ENCODE peak calls at places on chromosomes 7 and 10, in nine cellular contexts. One of them, this sample, is unnamed.

GRCh38 chr10:15419279-15419874 is 48.3 kb upstream of the FAM171A1 start:
- DNase-seq in cardiac fibroblast: peak; percentile 64
- DNase-seq in cardiac muscle cell: peak; percentile 72
- DNase-seq in progenitor cell of endocrine pancreas: no peak
- DNase-seq in MM.1S: peak; percentile 44
- DNase-seq in activated CD8-positive, alpha-beta T cell treated with anti-CD3 and anti-CD28 coated beads for 36 hours: peak; percentile 39
- DNase-seq in lower lobe of right lung: no peak
- DNase-seq in choroid plexus epithelial cell: peak; percentile 69
- DNase-seq in lower leg skin: no peak
- DNase-seq in this sample: no peak

GRCh38 chr7:99562832-99563231 is 4.4 kb downstream of the ZNF655 start:
- DNase-seq in activated CD8-positive, alpha-beta T cell treated with anti-CD3 and anti-CD28 coated beads for 36 hours: peak; percentile 74
- DNase-seq in progenitor cell of endocrine pancreas: no peak
- DNase-seq in choroid plexus epithelial cell: peak; percentile 99
- DNase-seq in lower lobe of right lung: no peak
- DNase-seq in lower leg skin: peak; percentile 59
- DNase-seq in cardiac fibroblast: peak; percentile 94
- DNase-seq in cardiac muscle cell: no peak
- DNase-seq in MM.1S: no peak
- DNase-seq in this sample: no peak

GRCh38 chr7:157660971-157661610 is 324.3 kb downstream of the DNAJB6 start:
- DNase-seq in lower leg skin: no peak
- DNase-seq in MM.1S: no peak
- DNase-seq in choroid plexus epithelial cell: no peak
- DNase-seq in cardiac muscle cell: no peak
- DNase-seq in progenitor cell of endocrine pancreas: no peak
- DNase-seq in cardiac fibroblast: no peak
- DNase-seq in activated CD8-positive, alpha-beta T cell treated with anti-CD3 and anti-CD28 coated beads for 36 hours: no peak
- DNase-seq in lower lobe of right lung: no peak
- DNase-seq in this sample: peak; percentile 49

GRCh38 chr10:72309290-72310240 is 35.8 kb downstream of the DDIT4 start:
- DNase-seq in MM.1S: peak; percentile 3
- DNase-seq in activated CD8-positive, alpha-beta T cell treated with anti-CD3 and anti-CD28 coated beads for 36 hours: peak; percentile 49
- DNase-seq in progenitor cell of endocrine pancreas: no peak
- DNase-seq in choroid plexus epithelial cell: no peak
- DNase-seq in lower lobe of right lung: no peak
- DNase-seq in cardiac fibroblast: peak; percentile 91
- DNase-seq in lower leg skin: no peak
- DNase-seq in cardiac muscle cell: no peak
- DNase-seq in this sample: no peak

GRCh38 chr7:1752771-1753562 is 82.9 kb downstream of the ELFN1 start:
- DNase-seq in progenitor cell of endocrine pancreas: no peak
- DNase-seq in lower leg skin: no peak
- DNase-seq in choroid plexus epithelial cell: no peak
- DNase-seq in activated CD8-positive, alpha-beta T cell treated with anti-CD3 and anti-CD28 coated beads for 36 hours: peak; percentile 20
- DNase-seq in lower lobe of right lung: no peak
- DNase-seq in cardiac fibroblast: no peak
- DNase-seq in cardiac muscle cell: no peak
- DNase-seq in MM.1S: peak; percentile 59
- DNase-seq in this sample: no peak

GRCh38 chr7:42236266-42237161 is 495 bp downstream of the GLI3 start:
- DNase-seq in MM.1S: peak; percentile 42
- DNase-seq in cardiac fibroblast: peak; percentile 74
- DNase-seq in lower lobe of right lung: peak; percentile 60
- DNase-seq in cardiac muscle cell: peak; percentile 81
- DNase-seq in lower leg skin: peak; percentile 60
- DNase-seq in activated CD8-positive, alpha-beta T cell treated with anti-CD3 and anti-CD28 coated beads for 36 hours: peak; percentile 17
- DNase-seq in choroid plexus epithelial cell: peak; percentile 70
- DNase-seq in progenitor cell of endocrine pancreas: peak; percentile 22
- DNase-seq in this sample: peak; percentile 66

GRCh38 chr10:31961675-31962074 is 33.0 kb upstream of the ARHGAP12 start:
- DNase-seq in cardiac muscle cell: no peak
- DNase-seq in lower lobe of right lung: no peak
- DNase-seq in cardiac fibroblast: peak; percentile 20
- DNase-seq in activated CD8-positive, alpha-beta T cell treated with anti-CD3 and anti-CD28 coated beads for 36 hours: peak; percentile 11
- DNase-seq in MM.1S: no peak
- DNase-seq in choroid plexus epithelial cell: peak; percentile 58
- DNase-seq in progenitor cell of endocrine pancreas: no peak
- DNase-seq in lower leg skin: no peak
- DNase-seq in this sample: no peak

GRCh38 chr10:93584445-93584844 is 16.6 kb downstream of the RBP4 start:
- DNase-seq in cardiac fibroblast: no peak
- DNase-seq in activated CD8-positive, alpha-beta T cell treated with anti-CD3 and anti-CD28 coated beads for 36 hours: no peak
- DNase-seq in MM.1S: no peak
- DNase-seq in choroid plexus epithelial cell: no peak
- DNase-seq in progenitor cell of endocrine pancreas: no peak
- DNase-seq in lower lobe of right lung: no peak
- DNase-seq in lower leg skin: no peak
- DNase-seq in cardiac muscle cell: no peak
- DNase-seq in this sample: no peak

GRCh38 chr7:134789967-134790685 is 10.7 kb downstream of the CALD1 start:
- DNase-seq in progenitor cell of endocrine pancreas: no peak
- DNase-seq in lower lobe of right lung: no peak
- DNase-seq in choroid plexus epithelial cell: peak; percentile 78
- DNase-seq in lower leg skin: peak; percentile 21
- DNase-seq in cardiac fibroblast: peak; percentile 95
- DNase-seq in activated CD8-positive, alpha-beta T cell treated with anti-CD3 and anti-CD28 coated beads for 36 hours: no peak
- DNase-seq in cardiac muscle cell: peak; percentile 61
- DNase-seq in MM.1S: no peak
- DNase-seq in this sample: no peak

GRCh38 chr7:33669251-33669670 is 236.1 kb upstream of the BMPER start:
- DNase-seq in choroid plexus epithelial cell: peak; percentile 56
- DNase-seq in lower leg skin: no peak
- DNase-seq in activated CD8-positive, alpha-beta T cell treated with anti-CD3 and anti-CD28 coated beads for 36 hours: no peak
- DNase-seq in lower lobe of right lung: no peak
- DNase-seq in progenitor cell of endocrine pancreas: no peak
- DNase-seq in cardiac fibroblast: peak; percentile 42
- DNase-seq in cardiac muscle cell: no peak
- DNase-seq in MM.1S: no peak
- DNase-seq in this sample: no peak

GRCh38 chr10:78863601-78864239 is 205.0 kb upstream of the ZMIZ1 start:
- DNase-seq in cardiac fibroblast: no peak
- DNase-seq in lower lobe of right lung: no peak
- DNase-seq in cardiac muscle cell: no peak
- DNase-seq in MM.1S: no peak
- DNase-seq in choroid plexus epithelial cell: no peak
- DNase-seq in lower leg skin: no peak
- DNase-seq in activated CD8-positive, alpha-beta T cell treated with anti-CD3 and anti-CD28 coated beads for 36 hours: no peak
- DNase-seq in progenitor cell of endocrine pancreas: no peak
- DNase-seq in this sample: no peak

GRCh38 chr10:70381491-70382421 is 669 bp downstream of the LRRC20 start:
- DNase-seq in lower lobe of right lung: peak; percentile 59
- DNase-seq in MM.1S: peak; percentile 56
- DNase-seq in progenitor cell of endocrine pancreas: peak; percentile 35
- DNase-seq in choroid plexus epithelial cell: no peak
- DNase-seq in cardiac muscle cell: peak; percentile 80
- DNase-seq in lower leg skin: no peak
- DNase-seq in activated CD8-positive, alpha-beta T cell treated with anti-CD3 and anti-CD28 coated beads for 36 hours: peak; percentile 51
- DNase-seq in cardiac fibroblast: peak; percentile 51
- DNase-seq in this sample: no peak

GRCh38 chr10:121900443-121901174 is 27.2 kb downstream of the ATE1 start:
- DNase-seq in choroid plexus epithelial cell: peak; percentile 87
- DNase-seq in progenitor cell of endocrine pancreas: no peak
- DNase-seq in cardiac fibroblast: peak; percentile 78
- DNase-seq in cardiac muscle cell: peak; percentile 84
- DNase-seq in MM.1S: peak; percentile 78
- DNase-seq in lower lobe of right lung: no peak
- DNase-seq in activated CD8-positive, alpha-beta T cell treated with anti-CD3 and anti-CD28 coated beads for 36 hours: peak; percentile 5
- DNase-seq in lower leg skin: no peak
- DNase-seq in this sample: no peak

GRCh38 chr7:55191926-55192692 is 173.0 kb upstream of the LANCL2 start:
- DNase-seq in activated CD8-positive, alpha-beta T cell treated with anti-CD3 and anti-CD28 coated beads for 36 hours: no peak
- DNase-seq in lower lobe of right lung: no peak
- DNase-seq in cardiac muscle cell: no peak
- DNase-seq in choroid plexus epithelial cell: peak; percentile 47
- DNase-seq in lower leg skin: no peak
- DNase-seq in MM.1S: no peak
- DNase-seq in progenitor cell of endocrine pancreas: no peak
- DNase-seq in cardiac fibroblast: peak; percentile 11
- DNase-seq in this sample: no peak

GRCh38 chr10:42880255-42880620 is 97.6 kb downstream of the BMS1 start:
- DNase-seq in lower leg skin: no peak
- DNase-seq in choroid plexus epithelial cell: no peak
- DNase-seq in cardiac fibroblast: no peak
- DNase-seq in lower lobe of right lung: no peak
- DNase-seq in progenitor cell of endocrine pancreas: no peak
- DNase-seq in MM.1S: no peak
- DNase-seq in activated CD8-positive, alpha-beta T cell treated with anti-CD3 and anti-CD28 coated beads for 36 hours: no peak
- DNase-seq in cardiac muscle cell: no peak
- DNase-seq in this sample: no peak

GRCh38 chr7:43904533-43905208 is 1.7 kb downstream of the URGCP start:
- DNase-seq in cardiac muscle cell: no peak
- DNase-seq in progenitor cell of endocrine pancreas: no peak
- DNase-seq in choroid plexus epithelial cell: no peak
- DNase-seq in cardiac fibroblast: no peak
- DNase-seq in lower lobe of right lung: no peak
- DNase-seq in lower leg skin: no peak
- DNase-seq in MM.1S: no peak
- DNase-seq in activated CD8-positive, alpha-beta T cell treated with anti-CD3 and anti-CD28 coated beads for 36 hours: no peak
- DNase-seq in this sample: no peak

GRCh38 chr7:15555385-15555859 is 6.4 kb downstream of the AGMO start:
- DNase-seq in MM.1S: no peak
- DNase-seq in activated CD8-positive, alpha-beta T cell treated with anti-CD3 and anti-CD28 coated beads for 36 hours: no peak
- DNase-seq in cardiac fibroblast: peak; percentile 34
- DNase-seq in choroid plexus epithelial cell: peak; percentile 75
- DNase-seq in progenitor cell of endocrine pancreas: no peak
- DNase-seq in lower leg skin: no peak
- DNase-seq in lower lobe of right lung: no peak
- DNase-seq in cardiac muscle cell: no peak
- DNase-seq in this sample: no peak
- TF ChIP-seq CTCF in MM.1S: no peak
- TF ChIP-seq CTCF in activated CD8-positive, alpha-beta T cell treated with anti-CD3 and anti-CD28 coated beads for 36 hours: no peak
- TF ChIP-seq CTCF in cardiac fibroblast: peak; percentile 24
- TF ChIP-seq CTCF in choroid plexus epithelial cell: peak; percentile 65
- TF ChIP-seq CTCF in progenitor cell of endocrine pancreas: no peak
- TF ChIP-seq CTCF in lower leg skin: no peak
- TF ChIP-seq CTCF in lower lobe of right lung: no peak
- TF ChIP-seq CTCF in cardiac muscle cell: peak; percentile 18
- TF ChIP-seq CTCF in this sample: no peak

DNA sequence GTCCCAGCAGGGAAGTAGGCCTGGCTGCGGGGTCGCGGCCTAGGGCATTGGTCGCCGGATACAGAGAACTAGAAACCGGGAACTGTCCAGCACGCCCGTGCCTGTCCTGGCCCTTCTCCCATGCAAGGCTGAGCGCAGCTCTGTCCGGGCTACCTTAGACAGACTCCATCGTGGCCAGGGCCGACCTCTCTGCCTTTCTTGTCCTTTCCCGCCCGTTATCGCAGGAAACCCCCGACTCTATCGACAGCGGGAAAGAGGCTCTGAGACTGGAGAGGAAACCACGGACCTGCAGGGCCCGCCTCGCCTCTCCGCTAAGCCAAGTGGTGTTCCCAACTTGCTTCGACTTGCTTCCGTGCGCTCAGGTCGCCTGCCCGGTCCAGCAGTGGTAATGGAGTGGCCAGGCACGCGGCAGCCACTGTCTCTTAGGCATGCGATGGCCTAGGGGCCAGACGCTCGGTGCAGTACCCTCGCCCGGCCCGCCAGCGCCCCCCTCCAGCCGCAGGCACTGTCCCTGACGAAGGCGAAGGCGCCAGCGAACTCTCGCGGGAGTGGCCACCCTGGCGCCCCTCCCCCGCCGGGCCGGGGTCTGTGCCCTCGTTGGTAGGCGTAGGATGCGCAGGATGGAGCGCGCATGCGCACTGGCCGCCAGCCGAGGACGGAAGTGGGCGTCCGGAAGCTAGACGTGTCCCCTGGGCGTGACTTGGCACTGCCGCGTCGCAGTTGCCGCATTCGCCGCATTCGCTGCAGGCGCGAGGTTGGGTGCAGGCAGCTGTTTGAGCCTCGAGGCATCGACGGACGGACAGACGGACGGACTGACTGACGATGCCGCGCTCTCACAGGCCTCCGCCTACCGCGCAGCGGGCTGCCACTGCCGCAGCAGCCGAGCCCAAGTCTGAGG is 54.4 kb downstream of the MCMBP start:
- DNase-seq in progenitor cell of endocrine pancreas: peak; percentile 95
- DNase-seq in lower leg skin: peak; percentile 19
- DNase-seq in MM.1S: no peak
- DNase-seq in lower lobe of right lung: peak; percentile 67
- DNase-seq in cardiac fibroblast: peak; percentile 65
- DNase-seq in cardiac muscle cell: peak; percentile 86
- DNase-seq in activated CD8-positive, alpha-beta T cell treated with anti-CD3 and anti-CD28 coated beads for 36 hours: no peak
- DNase-seq in choroid plexus epithelial cell: peak; percentile 80
- DNase-seq in this sample: peak; percentile 32
- TF ChIP-seq CTCF in progenitor cell of endocrine pancreas: peak; percentile 59
- TF ChIP-seq CTCF in lower leg skin: no peak
- TF ChIP-seq CTCF in MM.1S: no peak
- TF ChIP-seq CTCF in lower lobe of right lung: no peak
- TF ChIP-seq CTCF in cardiac fibroblast: no peak
- TF ChIP-seq CTCF in cardiac muscle cell: peak; percentile 22
- TF ChIP-seq CTCF in activated CD8-positive, alpha-beta T cell treated with anti-CD3 and anti-CD28 coated beads for 36 hours: no peak
- TF ChIP-seq CTCF in choroid plexus epithelial cell: peak; percentile 31
- TF ChIP-seq CTCF in this sample: no peak

GRCh38 chr10:48614481-48615383 is 9.9 kb upstream of the ARHGAP22 start:
- DNase-seq in cardiac fibroblast: peak; percentile 53
- DNase-seq in cardiac muscle cell: no peak
- DNase-seq in lower leg skin: no peak
- DNase-seq in MM.1S: peak; percentile 65
- DNase-seq in progenitor cell of endocrine pancreas: no peak
- DNase-seq in activated CD8-positive, alpha-beta T cell treated with anti-CD3 and anti-CD28 coated beads for 36 hours: no peak
- DNase-seq in lower lobe of right lung: no peak
- DNase-seq in choroid plexus epithelial cell: peak; percentile 58
- DNase-seq in this sample: no peak
- TF ChIP-seq CTCF in cardiac fibroblast: peak; percentile 28
- TF ChIP-seq CTCF in cardiac muscle cell: peak; percentile 50
- TF ChIP-seq CTCF in lower leg skin: no peak
- TF ChIP-seq CTCF in MM.1S: peak; percentile 61
- TF ChIP-seq CTCF in progenitor cell of endocrine pancreas: peak; percentile 45
- TF ChIP-seq CTCF in activated CD8-positive, alpha-beta T cell treated with anti-CD3 and anti-CD28 coated beads for 36 hours: peak; percentile 27
- TF ChIP-seq CTCF in lower lobe of right lung: no peak
- TF ChIP-seq CTCF in choroid plexus epithelial cell: peak; percentile 54
- TF ChIP-seq CTCF in this sample: no peak

DNA sequence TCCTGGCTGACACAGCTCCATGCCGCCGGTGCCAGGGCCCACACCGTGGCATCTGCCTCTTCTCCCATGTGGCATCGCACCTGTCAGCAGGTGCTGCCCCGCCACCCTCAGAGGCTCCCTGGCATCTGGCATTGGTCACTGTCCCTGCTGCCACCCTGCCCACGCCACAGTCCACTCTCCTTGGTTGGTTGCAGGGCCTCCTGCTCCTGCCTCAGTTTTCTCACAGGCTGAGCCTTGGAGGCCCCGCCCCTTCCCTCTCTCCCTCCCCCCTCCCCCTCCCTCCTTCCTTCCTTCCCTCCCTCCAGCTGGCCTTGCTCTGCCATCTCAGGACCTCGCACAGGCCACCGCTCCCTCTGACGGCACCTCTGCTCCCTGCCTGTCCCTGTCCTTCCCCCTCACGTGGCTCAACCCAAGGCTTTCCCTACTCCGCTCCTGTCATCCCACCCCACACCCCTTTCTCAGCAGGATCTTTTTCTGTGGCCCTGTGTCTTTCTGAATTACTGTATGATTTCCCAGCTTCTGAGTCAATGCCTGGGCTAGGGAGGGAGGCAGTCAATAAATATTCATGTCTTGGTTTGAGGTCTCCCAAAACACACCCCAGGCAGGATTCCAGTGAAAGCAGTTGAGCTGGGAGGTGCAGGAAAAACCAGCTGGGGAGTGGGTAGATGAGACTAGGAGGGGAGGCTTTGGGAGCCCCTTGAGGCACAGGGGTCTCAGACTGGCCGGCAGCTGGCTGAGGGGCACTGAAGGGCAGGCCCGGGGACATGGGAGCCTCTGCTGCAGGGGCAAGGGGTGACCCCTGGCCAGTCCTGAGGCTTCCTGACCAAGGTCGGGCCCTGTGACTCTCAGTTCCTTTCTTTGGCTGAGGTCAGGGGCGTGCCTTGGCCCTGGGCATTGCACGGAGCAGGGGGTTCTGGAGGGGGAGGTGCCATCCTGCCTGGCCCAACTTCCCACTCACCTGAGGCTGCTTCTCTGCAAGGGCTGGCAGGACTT is 87.6 kb downstream of the INPP5A start:
- DNase-seq in activated CD8-positive, alpha-beta T cell treated with anti-CD3 and anti-CD28 coated beads for 36 hours: no peak
- DNase-seq in MM.1S: no peak
- DNase-seq in lower leg skin: no peak
- DNase-seq in lower lobe of right lung: no peak
- DNase-seq in cardiac muscle cell: no peak
- DNase-seq in cardiac fibroblast: no peak
- DNase-seq in choroid plexus epithelial cell: no peak
- DNase-seq in progenitor cell of endocrine pancreas: no peak
- DNase-seq in this sample: peak; percentile 71
- TF ChIP-seq CTCF in activated CD8-positive, alpha-beta T cell treated with anti-CD3 and anti-CD28 coated beads for 36 hours: no peak
- TF ChIP-seq CTCF in MM.1S: no peak
- TF ChIP-seq CTCF in lower leg skin: no peak
- TF ChIP-seq CTCF in lower lobe of right lung: no peak
- TF ChIP-seq CTCF in cardiac muscle cell: no peak
- TF ChIP-seq CTCF in cardiac fibroblast: no peak
- TF ChIP-seq CTCF in choroid plexus epithelial cell: no peak
- TF ChIP-seq CTCF in progenitor cell of endocrine pancreas: no peak
- TF ChIP-seq CTCF in this sample: no peak